ENCODE peak calls at places on chromosome 10, in eight cellular contexts. O, I, X, F, A, Q, E and Z are unnamed samples.

GRCh38 chr10:102410427-102411073 is 8.0 kb downstream of the PSD start:
- DNase-seq in Q (no peak), O (no peak), A (no peak), I (no peak), F (no peak), E (no peak), X (peak; percentile 31), Z (no peak)

GRCh38 chr10:79223346-79224048 is 123.8 kb upstream of the PPIF start:
- DNase-seq in A (no peak), F (no peak), Q (peak; percentile 51), X (peak; percentile 79), I (no peak), O (no peak), E (no peak), Z (no peak)

GRCh38 chr10:121823993-121824463 is 103.8 kb downstream of the ATE1 start:
- DNase-seq in I (peak; percentile 42), A (peak; percentile 41), Q (peak; percentile 29), E (peak; percentile 57), F (peak; percentile 55), X (peak; percentile 80), O (no peak), Z (no peak)

GRCh38 chr10:89525556-89525955 is 9.8 kb downstream of the SLC16A12 start:
- DNase-seq in F (no peak), O (no peak), I (no peak), E (no peak), Q (no peak), A (no peak), X (no peak), Z (no peak)

GRCh38 chr10:33334170-33334838 is at the start of gene NRP1:
- DNase-seq in X (no peak), A (peak; percentile 7), F (no peak), O (no peak), Q (peak; percentile 75), E (peak; percentile 40), I (peak; percentile 89), Z (peak; percentile 39)

GRCh38 chr10:3729397-3729796 is 55.6 kb downstream of the KLF6 start:
- DNase-seq in A (no peak), F (peak; percentile 19), X (peak; percentile 63), E (no peak), I (no peak), O (no peak), Q (peak; percentile 63), Z (no peak)

GRCh38 chr10:516766-517165 is 172.7 kb downstream of the DIP2C start:
- DNase-seq in O (no peak), I (no peak), F (no peak), Q (no peak), E (no peak), A (no peak), X (no peak), Z (no peak)

GRCh38 chr10:31490858-31491504 is 172.0 kb downstream of the ZEB1 start:
- DNase-seq in I (peak; percentile 11), Q (peak; percentile 70), F (peak; percentile 60), X (peak; percentile 74), O (no peak), E (no peak), A (peak; percentile 4), Z (no peak)

GRCh38 chr10:91887075-91887899 is 22.0 kb downstream of the FGFBP3 start:
- DNase-seq in I (peak; percentile 37), E (peak; percentile 30), O (no peak), X (peak; percentile 50), A (peak; percentile 33), Q (no peak), F (no peak), Z (no peak)

GRCh38 chr10:109933984-109934565 is 10.8 kb upstream of the XPNPEP1 start:
- DNase-seq in F (no peak), E (no peak), A (no peak), I (no peak), X (no peak), Q (no peak), O (no peak), Z (no peak)

GRCh38 chr10:68212721-68213352 is 19.1 kb downstream of the ATOH7 start:
- DNase-seq in A (peak; percentile 33), O (peak; percentile 7), E (peak; percentile 34), F (peak; percentile 28), I (peak; percentile 33), Q (peak; percentile 38), X (peak; percentile 69), Z (no peak)

GRCh38 chr10:3068968-3069737 is 1.8 kb downstream of the PFKP start:
- DNase-seq in Q (no peak), X (no peak), O (no peak), F (no peak), I (no peak), E (no peak), A (peak; percentile 47), Z (peak; percentile 38)

GRCh38 chr10:10044959-10045764 is 972.5 kb upstream of the CELF2 start:
- DNase-seq in A (peak; percentile 20), I (no peak), X (no peak), O (no peak), Q (no peak), E (no peak), F (no peak), Z (no peak)

GRCh38 chr10:31700222-31700621 is 228.4 kb downstream of the ARHGAP12 start:
- DNase-seq in O (no peak), E (no peak), F (no peak), I (no peak), X (peak; percentile 35), A (no peak), Q (no peak), Z (no peak)

GRCh38 chr10:101282937-101283336 is 53.7 kb upstream of the LBX1 start:
- DNase-seq in I (no peak), A (no peak), X (no peak), F (no peak), Q (no peak), O (no peak), E (no peak), Z (no peak)

GRCh38 chr10:116742367-116743265 is at the start of gene HSPA12A:
- DNase-seq in Q (peak; percentile 76), I (peak; percentile 76), X (peak; percentile 90), E (peak; percentile 86), A (peak; percentile 77), F (peak; percentile 90), O (no peak), Z (peak; percentile 78)

GRCh38 chr10:126671402-126671975 is 996 bp upstream of the C10orf90 start:
- DNase-seq in A (no peak), X (no peak), E (no peak), O (no peak), F (no peak), I (no peak), Q (no peak), Z (no peak)

GRCh38 chr10:110260746-110261477 is 43.8 kb downstream of the SMNDC1 start:
- DNase-seq in A (no peak), X (peak; percentile 25), F (peak; percentile 47), I (no peak), O (no peak), Q (no peak), E (no peak), Z (no peak)

GRCh38 chr10:52438119-52438518 is 124.0 kb downstream of the DKK1 start:
- DNase-seq in I (no peak), Q (no peak), F (no peak), O (no peak), E (no peak), A (no peak), X (peak; percentile 10), Z (no peak)

GRCh38 chr10:25455980-25456567 is 281.3 kb downstream of the GPR158 start:
- DNase-seq in I (no peak), A (no peak), X (peak; percentile 18), Q (no peak), F (no peak), E (no peak), O (no peak), Z (no peak)

GRCh38 chr10:90935581-90936292 is 14.8 kb upstream of the ANKRD1 start:
- DNase-seq in X (no peak), I (no peak), E (no peak), F (no peak), A (no peak), Q (peak; percentile 31), O (no peak), Z (no peak)

GRCh38 chr10:117501460-117502035 is 41.0 kb upstream of the EMX2 start:
- DNase-seq in E (no peak), O (no peak), I (no peak), A (no peak), X (no peak), F (no peak), Q (no peak), Z (no peak)

GRCh38 chr10:46536781-46537180 is 19.7 kb downstream of the GPRIN2 start:
- DNase-seq in A (no peak), E (no peak), X (no peak), O (no peak), Q (no peak), F (no peak), I (no peak), Z (no peak)

GRCh38 chr10:28833313-28833712 is 156.0 kb downstream of the BAMBI start:
- DNase-seq in O (no peak), X (no peak), A (no peak), F (no peak), Q (no peak), I (peak; percentile 31), E (no peak), Z (no peak)

GRCh38 chr10:100370561-100370975 is 23.5 kb downstream of the SCD start:
- DNase-seq in I (peak; percentile 73), X (no peak), A (no peak), O (no peak), E (no peak), Q (peak; percentile 75), F (peak; percentile 39), Z (peak; percentile 73)

GRCh38 chr10:95363303-95363912 is 72.6 kb upstream of the PDLIM1 start:
- DNase-seq in O (peak; percentile 77), X (peak; percentile 63), F (peak; percentile 62), E (peak; percentile 81), I (peak; percentile 70), Q (peak; percentile 79), A (peak; percentile 69), Z (peak; percentile 70)

GRCh38 chr10:114367041-114367675 is 37.1 kb downstream of the AFAP1L2 start:
- DNase-seq in A (no peak), O (no peak), E (no peak), Q (peak; percentile 87), X (peak; percentile 10), F (no peak), I (peak; percentile 20), Z (no peak)

GRCh38 chr10:95963992-95964391 is 56.2 kb downstream of the CC2D2B start:
- DNase-seq in O (no peak), E (no peak), Q (no peak), I (no peak), F (no peak), X (no peak), A (no peak), Z (no peak)

GRCh38 chr10:111698711-111699110 is 484.9 kb downstream of the GPAM start:
- DNase-seq in A (no peak), F (no peak), X (no peak), E (no peak), O (no peak), Q (no peak), I (no peak), Z (no peak)

GRCh38 chr10:4240641-4241197 is 455.7 kb upstream of the KLF6 start:
- DNase-seq in O (no peak), F (peak; percentile 59), I (no peak), X (peak; percentile 72), E (no peak), Q (peak; percentile 64), A (no peak), Z (no peak)

GRCh38 chr10:124524991-124525653 is 63.5 kb downstream of the LHPP start:
- DNase-seq in X (no peak), A (no peak), Q (no peak), E (peak; percentile 70), F (no peak), I (no peak), O (no peak), Z (no peak)

GRCh38 chr10:75632750-75633462 is 201.5 kb downstream of the LRMDA start:
- DNase-seq in X (no peak), A (no peak), E (no peak), F (no peak), I (no peak), O (no peak), Q (no peak), Z (no peak)

GRCh38 chr10:123613346-123613850 is 52.8 kb upstream of the GPR26 start:
- DNase-seq in X (no peak), O (no peak), A (no peak), F (no peak), Q (no peak), I (no peak), E (no peak), Z (no peak)

GRCh38 chr10:103192451-103193106 is 493 bp downstream of the NT5C2 start:
- DNase-seq in O (peak; percentile 35), F (peak; percentile 63), Q (peak; percentile 62), I (peak; percentile 80), E (peak; percentile 36), X (peak; percentile 81), A (peak; percentile 63), Z (peak; percentile 86)